ENCODE peak calls at places on chromosome 14, in nine cellular contexts. One of them, this sample, is unnamed.

GRCh38 chr14:20631821-20632389 is 9.6 kb downstream of the OR6S1 start:
- DNase-seq in HS-5: no peak
- DNase-seq in lower lobe of right lung: peak; percentile 64
- DNase-seq in effector memory CD4-positive, alpha-beta T cell: no peak
- DNase-seq in WTC11: peak; percentile 64
- DNase-seq in anterior cingulate cortex: no peak
- DNase-seq in G401: peak; percentile 67
- DNase-seq in activated T-helper 9 cell treated with anti-CD3 and anti-CD28 coated beads, Interleukin-2, amount 50 U/mL, for 16 hours: no peak
- DNase-seq in NCI-H1694 treated with DMSO at 0.1 percent for 48 hours: no peak
- DNase-seq in this sample: no peak

GRCh38 chr14:28280997-28281598 is 485.5 kb upstream of the FOXG1 start:
- DNase-seq in anterior cingulate cortex: no peak
- DNase-seq in WTC11: no peak
- DNase-seq in activated T-helper 9 cell treated with anti-CD3 and anti-CD28 coated beads, Interleukin-2, amount 50 U/mL, for 16 hours: no peak
- DNase-seq in NCI-H1694 treated with DMSO at 0.1 percent for 48 hours: no peak
- DNase-seq in HS-5: no peak
- DNase-seq in effector memory CD4-positive, alpha-beta T cell: no peak
- DNase-seq in lower lobe of right lung: no peak
- DNase-seq in G401: no peak
- DNase-seq in this sample: no peak

GRCh38 chr14:71061458-71061857 is 154.2 kb downstream of the PCNX1 start:
- DNase-seq in G401: no peak
- DNase-seq in HS-5: no peak
- DNase-seq in WTC11: no peak
- DNase-seq in effector memory CD4-positive, alpha-beta T cell: no peak
- DNase-seq in lower lobe of right lung: no peak
- DNase-seq in anterior cingulate cortex: no peak
- DNase-seq in NCI-H1694 treated with DMSO at 0.1 percent for 48 hours: no peak
- DNase-seq in activated T-helper 9 cell treated with anti-CD3 and anti-CD28 coated beads, Interleukin-2, amount 50 U/mL, for 16 hours: no peak
- DNase-seq in this sample: no peak

GRCh38 chr14:95495538-95496025 is 20.9 kb downstream of the SYNE3 start:
- DNase-seq in effector memory CD4-positive, alpha-beta T cell: no peak
- DNase-seq in WTC11: no peak
- DNase-seq in G401: no peak
- DNase-seq in HS-5: no peak
- DNase-seq in anterior cingulate cortex: no peak
- DNase-seq in activated T-helper 9 cell treated with anti-CD3 and anti-CD28 coated beads, Interleukin-2, amount 50 U/mL, for 16 hours: no peak
- DNase-seq in lower lobe of right lung: no peak
- DNase-seq in NCI-H1694 treated with DMSO at 0.1 percent for 48 hours: no peak
- DNase-seq in this sample: no peak

GRCh38 chr14:105702275-105702817 is 176.0 kb downstream of the TMEM121 start:
- DNase-seq in lower lobe of right lung: no peak
- DNase-seq in G401: no peak
- DNase-seq in HS-5: no peak
- DNase-seq in NCI-H1694 treated with DMSO at 0.1 percent for 48 hours: no peak
- DNase-seq in effector memory CD4-positive, alpha-beta T cell: no peak
- DNase-seq in activated T-helper 9 cell treated with anti-CD3 and anti-CD28 coated beads, Interleukin-2, amount 50 U/mL, for 16 hours: no peak
- DNase-seq in anterior cingulate cortex: no peak
- DNase-seq in WTC11: no peak
- DNase-seq in this sample: no peak

GRCh38 chr14:72512925-72513324 is 381.0 kb downstream of the DPF3 start:
- DNase-seq in anterior cingulate cortex: no peak
- DNase-seq in NCI-H1694 treated with DMSO at 0.1 percent for 48 hours: no peak
- DNase-seq in WTC11: no peak
- DNase-seq in G401: peak; percentile 65
- DNase-seq in activated T-helper 9 cell treated with anti-CD3 and anti-CD28 coated beads, Interleukin-2, amount 50 U/mL, for 16 hours: no peak
- DNase-seq in lower lobe of right lung: no peak
- DNase-seq in effector memory CD4-positive, alpha-beta T cell: no peak
- DNase-seq in HS-5: no peak
- DNase-seq in this sample: no peak

GRCh38 chr14:44846232-44846824 is 115.4 kb downstream of the KLHL28 start:
- DNase-seq in HS-5: no peak
- DNase-seq in anterior cingulate cortex: no peak
- DNase-seq in NCI-H1694 treated with DMSO at 0.1 percent for 48 hours: peak; percentile 76
- DNase-seq in activated T-helper 9 cell treated with anti-CD3 and anti-CD28 coated beads, Interleukin-2, amount 50 U/mL, for 16 hours: no peak
- DNase-seq in WTC11: no peak
- DNase-seq in G401: peak; percentile 48
- DNase-seq in effector memory CD4-positive, alpha-beta T cell: no peak
- DNase-seq in lower lobe of right lung: no peak
- DNase-seq in this sample: no peak

GRCh38 chr14:34750670-34751069 is 36.3 kb upstream of the CFL2 start:
- DNase-seq in lower lobe of right lung: no peak
- DNase-seq in WTC11: no peak
- DNase-seq in activated T-helper 9 cell treated with anti-CD3 and anti-CD28 coated beads, Interleukin-2, amount 50 U/mL, for 16 hours: no peak
- DNase-seq in anterior cingulate cortex: no peak
- DNase-seq in NCI-H1694 treated with DMSO at 0.1 percent for 48 hours: no peak
- DNase-seq in G401: no peak
- DNase-seq in effector memory CD4-positive, alpha-beta T cell: no peak
- DNase-seq in HS-5: peak; percentile 22
- DNase-seq in this sample: no peak

GRCh38 chr14:89060191-89060590 is 235.7 kb downstream of the TTC8 start:
- DNase-seq in anterior cingulate cortex: no peak
- DNase-seq in activated T-helper 9 cell treated with anti-CD3 and anti-CD28 coated beads, Interleukin-2, amount 50 U/mL, for 16 hours: no peak
- DNase-seq in HS-5: no peak
- DNase-seq in WTC11: no peak
- DNase-seq in NCI-H1694 treated with DMSO at 0.1 percent for 48 hours: no peak
- DNase-seq in G401: no peak
- DNase-seq in lower lobe of right lung: no peak
- DNase-seq in effector memory CD4-positive, alpha-beta T cell: no peak
- DNase-seq in this sample: no peak

GRCh38 chr14:22465201-22465835 is 123.7 kb downstream of the DAD1 start:
- DNase-seq in HS-5: no peak
- DNase-seq in WTC11: no peak
- DNase-seq in anterior cingulate cortex: no peak
- DNase-seq in G401: no peak
- DNase-seq in lower lobe of right lung: no peak
- DNase-seq in activated T-helper 9 cell treated with anti-CD3 and anti-CD28 coated beads, Interleukin-2, amount 50 U/mL, for 16 hours: no peak
- DNase-seq in NCI-H1694 treated with DMSO at 0.1 percent for 48 hours: no peak
- DNase-seq in effector memory CD4-positive, alpha-beta T cell: no peak
- DNase-seq in this sample: no peak

GRCh38 chr14:82230748-82231147 is 697.1 kb upstream of the SEL1L start:
- DNase-seq in anterior cingulate cortex: no peak
- DNase-seq in NCI-H1694 treated with DMSO at 0.1 percent for 48 hours: no peak
- DNase-seq in activated T-helper 9 cell treated with anti-CD3 and anti-CD28 coated beads, Interleukin-2, amount 50 U/mL, for 16 hours: no peak
- DNase-seq in HS-5: no peak
- DNase-seq in lower lobe of right lung: no peak
- DNase-seq in G401: no peak
- DNase-seq in effector memory CD4-positive, alpha-beta T cell: no peak
- DNase-seq in WTC11: no peak
- DNase-seq in this sample: no peak

GRCh38 chr14:34539407-34540180 is at the start of gene EAPP:
- DNase-seq in NCI-H1694 treated with DMSO at 0.1 percent for 48 hours: no peak
- DNase-seq in anterior cingulate cortex: no peak
- DNase-seq in effector memory CD4-positive, alpha-beta T cell: peak; percentile 95
- DNase-seq in G401: peak; percentile 99
- DNase-seq in WTC11: peak; percentile 96
- DNase-seq in HS-5: peak; percentile 76
- DNase-seq in lower lobe of right lung: peak; percentile 100
- DNase-seq in activated T-helper 9 cell treated with anti-CD3 and anti-CD28 coated beads, Interleukin-2, amount 50 U/mL, for 16 hours: peak; percentile 92
- DNase-seq in this sample: no peak

GRCh38 chr14:100621806-100622205 is 34.6 kb upstream of the BEGAIN start:
- DNase-seq in activated T-helper 9 cell treated with anti-CD3 and anti-CD28 coated beads, Interleukin-2, amount 50 U/mL, for 16 hours: no peak
- DNase-seq in anterior cingulate cortex: no peak
- DNase-seq in lower lobe of right lung: peak; percentile 31
- DNase-seq in effector memory CD4-positive, alpha-beta T cell: no peak
- DNase-seq in HS-5: no peak
- DNase-seq in G401: no peak
- DNase-seq in NCI-H1694 treated with DMSO at 0.1 percent for 48 hours: no peak
- DNase-seq in WTC11: peak; percentile 55
- DNase-seq in this sample: no peak

GRCh38 chr14:104307246-104307626 is 168.8 kb downstream of the KIF26A start:
- DNase-seq in effector memory CD4-positive, alpha-beta T cell: no peak
- DNase-seq in G401: no peak
- DNase-seq in NCI-H1694 treated with DMSO at 0.1 percent for 48 hours: no peak
- DNase-seq in lower lobe of right lung: no peak
- DNase-seq in activated T-helper 9 cell treated with anti-CD3 and anti-CD28 coated beads, Interleukin-2, amount 50 U/mL, for 16 hours: no peak
- DNase-seq in anterior cingulate cortex: no peak
- DNase-seq in HS-5: no peak
- DNase-seq in WTC11: no peak
- DNase-seq in this sample: no peak